ENCODE peak calls at places on chromosomes 1 and 21, in six cellular contexts. X is endothelial cell of umbilical vein; E is lower lobe of right lung; F is aorta; K is Caco-2; L is effector memory CD4-positive, alpha-beta T cell. V is an unnamed sample.

GRCh38 chr1:45968941-45969666 is 163.3 kb downstream of the PIK3R3 start:
- DNase-seq in X (no peak), L (no peak), E (no peak), F (no peak), K (no peak), V (no peak)

GRCh38 chr1:209742409-209743144 is 13.3 kb upstream of the TRAF3IP3 start:
- DNase-seq in F (no peak), X (no peak), K (no peak), L (no peak), E (no peak), V (no peak)

GRCh38 chr1:36565576-36566501 is 83.1 kb upstream of the CSF3R start:
- DNase-seq in L (no peak), X (no peak), K (no peak), F (no peak), E (peak; percentile 29), V (peak; percentile 6)

GRCh38 chr21:33688343-33688742 is 46.0 kb downstream of the ITSN1 start:
- DNase-seq in X (no peak), K (no peak), E (no peak), L (no peak), F (no peak), V (no peak)

GRCh38 chr1:36176151-36176949 is 20.4 kb downstream of the MAP7D1 start:
- DNase-seq in L (no peak), E (no peak), F (no peak), X (no peak), K (no peak), V (no peak)

GRCh38 chr1:8090241-8090702 is 64.2 kb upstream of the ERRFI1 start:
- DNase-seq in L (no peak), E (no peak), K (no peak), X (peak; percentile 95), F (no peak), V (no peak)

GRCh38 chr1:42998381-42998780 is 39.7 kb upstream of the SLC2A1 start:
- DNase-seq in X (no peak), F (no peak), E (no peak), K (no peak), L (no peak), V (no peak)

GRCh38 chr1:225881081-225882007 is 836 bp downstream of the TMEM63A start:
- DNase-seq in L (no peak), F (peak; percentile 83), X (peak; percentile 19), E (peak; percentile 82), K (peak; percentile 68), V (peak; percentile 56)

GRCh38 chr1:220367833-220368232 is 95.6 kb upstream of the RAB3GAP2 start:
- DNase-seq in K (no peak), F (no peak), E (no peak), L (no peak), X (no peak), V (no peak)

GRCh38 chr1:211247921-211248320 is 11.2 kb upstream of the RCOR3 start:
- DNase-seq in X (no peak), K (no peak), F (no peak), L (no peak), E (no peak), V (no peak)

GRCh38 chr1:77031101-77031662 is 163.9 kb downstream of the ST6GALNAC5 start:
- DNase-seq in F (no peak), L (no peak), X (peak; percentile 1), K (no peak), E (no peak), V (no peak)

GRCh38 chr1:223832637-223832943 is 13.2 kb downstream of the TP53BP2 start:
- DNase-seq in K (no peak), E (no peak), L (no peak), X (no peak), F (no peak), V (no peak)

GRCh38 chr1:233904979-233905415 is 521 bp downstream of the SLC35F3 start:
- DNase-seq in L (no peak), K (no peak), F (peak; percentile 38), X (no peak), E (no peak), V (peak; percentile 25)

GRCh38 chr1:46703927-46704641 is 14.8 kb downstream of the EFCAB14 start:
- DNase-seq in K (no peak), F (no peak), X (no peak), L (no peak), E (no peak), V (no peak)

GRCh38 chr1:21568006-21568746 is 59.0 kb downstream of the ALPL start:
- DNase-seq in L (no peak), X (peak; percentile 7), F (peak; percentile 38), K (no peak), E (no peak), V (no peak)

GRCh38 chr1:190849346-190849745 is 371.7 kb upstream of the BRINP3 start:
- DNase-seq in L (no peak), X (no peak), K (no peak), F (no peak), E (no peak), V (peak; percentile 62)

GRCh38 chr1:206606867-206607266 is 5.4 kb downstream of the EIF2D start:
- DNase-seq in F (no peak), X (peak; percentile 41), L (no peak), E (no peak), K (no peak), V (peak; percentile 27)

GRCh38 chr1:203328714-203329122 is 22.2 kb downstream of the FMOD start:
- DNase-seq in X (no peak), K (no peak), E (no peak), L (no peak), F (no peak), V (peak; percentile 83)

GRCh38 chr1:115214098-115214497 is 124.0 kb downstream of the NGF start:
- DNase-seq in F (no peak), K (no peak), L (no peak), X (no peak), E (no peak), V (no peak)

GRCh38 chr1:115213130-115213529 is 123.8 kb upstream of the TSPAN2 start:
- DNase-seq in K (no peak), X (no peak), F (no peak), L (no peak), E (no peak), V (no peak)

GRCh38 chr1:115210302-115210711 is 121.0 kb upstream of the TSPAN2 start:
- DNase-seq in K (no peak), F (no peak), X (no peak), L (no peak), E (no peak), V (no peak)

GRCh38 chr1:115215110-115215509 is 122.9 kb downstream of the NGF start:
- DNase-seq in K (no peak), F (no peak), X (no peak), L (no peak), E (no peak), V (no peak)

GRCh38 chr1:115211071-115211745 is 121.9 kb upstream of the TSPAN2 start:
- DNase-seq in K (no peak), L (no peak), F (no peak), X (no peak), E (no peak), V (no peak)
- H3K4me3 ChIP-seq in K (no peak overlapping the region), L (no peak overlapping the region), F (no peak overlapping the region), X (no peak overlapping the region), E (no peak overlapping the region), V (no peak overlapping the region)

GRCh38 chr1:156706647-156707008 is 1.2 kb upstream of the CRABP2 start:
- DNase-seq in E (peak; percentile 53), X (no peak), F (peak; percentile 80), L (no peak), K (peak; percentile 68), V (peak; percentile 29)
- H3K4me1 ChIP-seq in E (peaks cover 38% of the 10 kb centered on the region), X (peaks cover 19% of the 10 kb centered on the region), F (no peaks in the 10 kb centered on the region), L (peaks cover 28% of the 10 kb centered on the region), K (peaks cover 7% of the 10 kb centered on the region), V (peaks cover 28% of the 10 kb centered on the region)

GRCh38 chr1:941588-942383 is 17.3 kb downstream of the NOC2L start:
- DNase-seq in K (peak; percentile 65), L (no peak), F (peak; percentile 90), X (peak; percentile 16), E (peak; percentile 64), V (peak; percentile 72)

GRCh38 chr1:942411-942821 is 16.6 kb downstream of the NOC2L start:
- DNase-seq in X (no peak), K (no peak), E (no peak), F (no peak), L (no peak), V (no peak)

GRCh38 chr1:940121-941026 is 16.7 kb downstream of the SAMD11 start:
- DNase-seq in K (no peak), L (no peak), E (no peak), X (peak; percentile 28), F (peak; percentile 80), V (peak; percentile 79)

GRCh38 chr1:939511-940107 is 15.9 kb downstream of the SAMD11 start:
- DNase-seq in X (no peak), E (no peak), L (no peak), F (no peak), K (no peak), V (no peak)

DNA sequence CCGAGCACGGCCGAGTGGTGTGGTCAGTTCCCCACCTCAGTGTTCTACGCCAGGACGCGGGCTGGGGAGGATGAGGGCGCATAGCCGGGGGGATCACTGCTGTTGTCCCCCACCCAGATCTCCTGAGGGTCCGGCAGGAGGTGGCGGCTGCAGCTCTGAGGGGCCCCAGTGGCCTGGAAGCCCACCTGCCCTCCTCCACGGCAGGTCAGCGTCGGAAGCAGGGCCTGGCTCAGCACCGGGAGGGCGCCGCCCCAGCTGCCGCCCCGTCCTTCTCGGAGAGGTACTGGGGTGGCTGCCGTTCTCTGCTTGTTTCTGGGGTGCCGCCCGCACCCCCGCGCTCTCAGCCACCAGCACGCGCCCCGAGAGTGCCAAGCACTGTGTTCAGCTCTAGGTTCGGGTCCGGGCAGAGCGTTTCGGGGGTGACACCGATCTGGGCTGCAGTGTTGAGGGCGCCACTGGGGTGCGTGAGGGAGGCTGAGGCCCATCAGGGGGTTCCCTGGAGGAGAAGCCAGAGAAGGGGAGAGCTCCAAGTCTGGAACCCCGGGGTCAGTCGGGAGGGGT is 17.4 kb downstream of the SAMD11 start:
- DNase-seq in L (no peak), K (no peak), F (no peak), E (no peak), X (no peak), V (no peak)
- H3K4me3 ChIP-seq in L (peak overlapping the region; percentile 57), K (peak overlapping the region; percentile 31), F (no peak overlapping the region), E (peak overlapping the region; percentile 46), X (no peak overlapping the region), V (peak overlapping the region; percentile 24)

GRCh38 chr1:201513498-201514243 is 6.7 kb upstream of the CSRP1 start:
- DNase-seq in X (no peak), K (no peak), L (no peak), E (no peak), F (no peak), V (no peak)

GRCh38 chr1:201509601-201510374 is 2.9 kb upstream of the CSRP1 start:
- DNase-seq in L (no peak), K (no peak), F (no peak), X (no peak), E (no peak), V (no peak)

GRCh38 chr1:201510734-201511133 is 3.8 kb upstream of the CSRP1 start:
- DNase-seq in E (no peak), X (no peak), L (no peak), F (no peak), K (no peak), V (no peak)

GRCh38 chr1:201511925-201512539 is 5.1 kb upstream of the CSRP1 start:
- DNase-seq in E (peak; percentile 83), L (no peak), X (peak; percentile 39), F (peak; percentile 77), K (no peak), V (no peak)

DNA sequence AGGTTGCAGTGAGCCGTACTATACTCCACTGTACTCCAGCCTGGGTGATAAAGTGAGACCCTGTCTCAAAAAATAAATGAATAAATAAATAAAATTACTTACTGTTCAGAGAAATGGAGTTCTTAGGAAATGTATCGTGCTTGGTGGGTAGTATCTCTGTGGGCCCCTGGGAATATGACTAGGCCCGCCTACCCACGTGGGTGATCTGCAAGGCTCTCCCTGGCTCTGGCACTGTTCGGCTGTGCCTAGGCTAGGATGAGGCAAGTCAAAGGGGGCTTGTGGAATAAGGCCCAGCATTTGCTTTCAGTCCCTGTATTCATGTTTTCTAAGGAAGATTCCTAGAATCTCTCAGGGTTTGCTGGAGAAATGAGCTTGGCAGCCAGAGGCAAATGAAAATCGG is 4.5 kb upstream of the CSRP1 start:
- DNase-seq in L (no peak), X (no peak), F (no peak), E (no peak), K (no peak), V (no peak)
- H3K4me1 ChIP-seq in L (peaks cover 8% of the 10 kb centered on the region), X (peaks cover 20% of the 10 kb centered on the region), F (no peaks in the 10 kb centered on the region), E (peaks cover 42% of the 10 kb centered on the region), K (peaks cover 51% of the 10 kb centered on the region), V (peaks cover 10% of the 10 kb centered on the region)